ENCODE peak calls at places on chromosomes 1 and 21, in four cellular contexts. B is sigmoid colon, L is K562, G is tibial nerve. R is an unnamed sample.

GRCh38 chr1:200386416-200386815 is 23.4 kb downstream of the ZNF281 start:
- DNase-seq in B (no peak), L (no peak), G (no peak), R (no peak)

GRCh38 chr1:75693551-75693950 is 31.0 kb upstream of the ACADM start:
- DNase-seq in B (no peak), L (no peak), G (no peak), R (no peak)

GRCh38 chr1:231233735-231234417 is 7.1 kb upstream of the GNPAT start:
- DNase-seq in B (no peak), L (no peak), G (no peak), R (no peak)

GRCh38 chr1:21313146-21313885 is 23.1 kb upstream of the ECE1 start:
- DNase-seq in B (peak; percentile 84), L (no peak), G (no peak), R (no peak)

GRCh38 chr21:42754270-42754933 is 101.0 kb downstream of the PDE9A start:
- DNase-seq in B (no peak), L (no peak), G (no peak), R (no peak)

GRCh38 chr1:12088607-12089006 is 25.5 kb downstream of the TNFRSF8 start:
- DNase-seq in B (no peak), L (no peak), G (no peak), R (no peak)

GRCh38 chr1:87392241-87393192 is 63.8 kb downstream of the LMO4 start:
- DNase-seq in B (no peak), L (no peak), G (no peak), R (no peak)

GRCh38 chr1:100989306-100990077 is 36.1 kb downstream of the DPH5 start:
- DNase-seq in B (no peak), L (no peak), G (no peak), R (no peak)

GRCh38 chr1:241250465-241250864 is 106.5 kb downstream of the RGS7 start:
- DNase-seq in B (no peak), L (no peak), G (no peak), R (no peak)

GRCh38 chr1:226679853-226680516 is 59.1 kb downstream of the ITPKB start:
- DNase-seq in B (peak; percentile 96), L (peak; percentile 78), G (peak; percentile 90), R (peak; percentile 98)

GRCh38 chr1:207181838-207182237 is 77.8 kb downstream of the C4BPA start:
- DNase-seq in B (no peak), L (no peak), G (no peak), R (no peak)

GRCh38 chr1:15933684-15934083 is 42.2 kb downstream of the ZBTB17 start:
- DNase-seq in B (no peak), L (no peak), G (no peak), R (no peak)

GRCh38 chr1:218872026-218872425 is 301.7 kb upstream of the LYPLAL1 start:
- DNase-seq in B (no peak), L (no peak), G (no peak), R (no peak)

GRCh38 chr21:40335689-40336088 is 468.5 kb downstream of the PCP4 start:
- DNase-seq in B (no peak), L (no peak), G (no peak), R (no peak)

GRCh38 chr21:18244721-18245486 is at the start of gene CHODL:
- DNase-seq in B (no peak), L (no peak), G (no peak), R (no peak)

GRCh38 chr1:115426271-115426771 is 88.3 kb upstream of the NGF start:
- DNase-seq in B (peak; percentile 67), L (no peak), G (peak; percentile 29), R (no peak)

GRCh38 chr21:34859976-34860653 is 189.0 kb downstream of the RUNX1 start:
- DNase-seq in B (no peak), L (no peak), G (no peak), R (no peak)

GRCh38 chr1:99252630-99253029 is 11.7 kb upstream of the PLPPR4 start:
- DNase-seq in B (no peak), L (no peak), G (no peak), R (no peak)

GRCh38 chr1:231353086-231353485 is 15.0 kb downstream of the SPRTN start:
- DNase-seq in B (no peak), L (no peak), G (no peak), R (no peak)

GRCh38 chr1:229889031-229889517 is 178.0 kb upstream of the GALNT2 start:
- DNase-seq in B (no peak), L (no peak), G (peak; percentile 3), R (peak; percentile 74)

GRCh38 chr1:234154320-234155251 is 218.7 kb upstream of the COA6 start:
- DNase-seq in B (no peak), L (peak; percentile 68), G (peak; percentile 34), R (peak; percentile 53)

GRCh38 chr1:236952279-236953003 is 51.8 kb downstream of the MT1HL1 start:
- DNase-seq in B (no peak), L (no peak), G (no peak), R (no peak)

GRCh38 chr1:236959112-236959511 is 45.1 kb downstream of the MT1HL1 start:
- DNase-seq in B (no peak), L (no peak), G (no peak), R (no peak)

GRCh38 chr1:236953161-236953560 is 51.1 kb downstream of the MT1HL1 start:
- DNase-seq in B (no peak), L (no peak), G (no peak), R (no peak)

GRCh38 chr1:236951672-236952071 is 52.6 kb downstream of the MT1HL1 start:
- DNase-seq in B (no peak), L (no peak), G (no peak), R (no peak)

GRCh38 chr1:236957235-236957634 is 47.0 kb downstream of the MT1HL1 start:
- DNase-seq in B (no peak), L (no peak), G (no peak), R (no peak)
- TF ChIP-seq EP300 in B (no peak), L (no peak), G (no peak), R (no peak)

DNA sequence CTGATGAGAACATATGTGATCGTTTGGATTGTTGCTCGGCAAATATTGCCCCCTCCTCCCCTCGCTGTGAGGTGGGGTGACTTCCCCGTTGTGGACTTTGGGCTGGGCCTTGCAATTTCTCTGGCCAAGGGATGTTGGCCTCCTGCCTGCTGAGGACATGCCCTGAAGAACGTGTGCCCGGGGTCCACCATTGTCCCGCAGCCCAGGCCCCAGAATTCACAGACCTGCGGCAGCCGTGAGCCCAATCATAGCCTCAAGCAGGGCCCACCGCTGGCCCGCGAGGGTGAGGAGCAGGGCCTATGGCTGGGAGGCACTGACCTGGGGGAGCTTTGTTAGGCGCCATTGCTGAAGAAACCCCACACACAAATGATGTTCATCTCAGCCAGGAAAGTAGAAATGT is 58.3 kb upstream of the ACTRT2 start:
- DNase-seq in B (peak; percentile 34), L (no peak), G (no peak), R (no peak)
- H3K9me3 ChIP-seq in B (peaks cover 3% of the 10 kb centered on the region), L (no peaks in the 10 kb centered on the region), G (peaks cover 10% of the 10 kb centered on the region), R (peaks cover 15% of the 10 kb centered on the region)

GRCh38 chr1:69088556-69088955 is 479.2 kb upstream of the LRRC7 start:
- DNase-seq in B (no peak), L (no peak), G (no peak), R (no peak)

GRCh38 chr1:69090752-69091151 is 477.0 kb upstream of the LRRC7 start:
- DNase-seq in B (no peak), L (no peak), G (no peak), R (no peak)

GRCh38 chr1:69086148-69086547 is 481.6 kb upstream of the LRRC7 start:
- DNase-seq in B (no peak), L (no peak), G (no peak), R (no peak)

DNA sequence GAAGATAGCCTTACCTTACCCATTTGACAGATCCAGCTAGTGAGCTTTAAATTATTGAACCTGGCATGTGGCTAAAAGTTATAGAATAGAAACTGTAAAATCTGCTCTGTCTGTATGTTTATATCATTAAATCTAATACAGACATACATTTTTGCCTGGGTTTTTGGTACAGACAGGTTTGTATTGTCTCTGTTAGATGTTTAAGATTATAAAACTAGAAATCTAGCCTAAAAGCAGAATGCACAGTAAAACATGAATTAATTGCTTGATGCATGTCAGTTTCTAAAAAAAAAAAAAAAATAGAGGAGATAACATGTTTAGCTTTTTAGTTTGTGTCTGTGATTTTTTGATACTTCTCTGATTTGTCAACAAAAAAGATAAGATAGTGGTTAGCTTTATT is 477.6 kb upstream of the LRRC7 start:
- DNase-seq in B (no peak), L (no peak), G (no peak), R (no peak)
- TF ChIP-seq POLR2A in B (no peak), L (no peak), G (no peak), R (no peak)

GRCh38 chr1:119816407-119816806 is 5.1 kb upstream of the REG4 start:
- DNase-seq in B (no peak), L (no peak), G (no peak), R (no peak)
- TF ChIP-seq EP300 in B (no peak), L (no peak), G (no peak), R (no peak)